ENCODE peak calls at places on chromosomes 4 and X, in nine cellular contexts. J, N, Y, V, W, P, T, O and F are unnamed samples.

GRCh38 chrX:41144873-41145272 is 59.6 kb downstream of the USP9X start:
- DNase-seq in Y (no peak), N (no peak), P (peak; percentile 20), V (no peak), W (no peak), J (no peak), O (peak; percentile 29), T (no peak), F (no peak)

GRCh38 chrX:71542411-71542810 is 9.5 kb downstream of the OGT start:
- DNase-seq in P (peak; percentile 79), Y (no peak), V (no peak), N (no peak), O (peak; percentile 73), J (no peak), T (no peak), W (peak; percentile 89), F (peak; percentile 72)

GRCh38 chrX:14798805-14799397 is 74.0 kb downstream of the FANCB start:
- DNase-seq in W (no peak), O (no peak), N (no peak), J (no peak), V (no peak), P (no peak), Y (no peak), T (no peak), F (no peak)

GRCh38 chr4:85901500-85901899 is 426.6 kb downstream of the ARHGAP24 start:
- DNase-seq in J (no peak), O (no peak), W (peak; percentile 58), Y (no peak), T (no peak), N (no peak), P (peak; percentile 38), V (no peak), F (peak; percentile 75)

GRCh38 chr4:2436301-2436700 is 17.5 kb downstream of the CFAP99 start:
- DNase-seq in V (no peak), T (no peak), O (no peak), J (no peak), W (no peak), P (peak; percentile 28), Y (no peak), N (no peak), F (no peak)

GRCh38 chr4:67403342-67403741 is 142.0 kb downstream of the CENPC start:
- DNase-seq in P (no peak), N (no peak), O (peak; percentile 7), V (no peak), T (no peak), W (no peak), J (no peak), Y (no peak), F (no peak)

GRCh38 chrX:29012867-29013266 is 425.6 kb downstream of the IL1RAPL1 start:
- DNase-seq in W (no peak), J (no peak), N (no peak), O (no peak), T (no peak), V (no peak), P (no peak), Y (no peak), F (no peak)

GRCh38 chrX:39753296-39753996 is 344.3 kb downstream of the BCOR start:
- DNase-seq in V (no peak), O (peak; percentile 50), T (no peak), J (peak; percentile 55), Y (no peak), W (no peak), P (no peak), N (no peak), F (peak; percentile 63)

GRCh38 chrX:47199286-47199685 is 5.7 kb downstream of the UBA1 start:
- DNase-seq in N (no peak), W (no peak), V (no peak), P (no peak), O (no peak), T (no peak), J (no peak), Y (no peak), F (no peak)

GRCh38 chr4:105186701-105187158 is 40.1 kb downstream of the TET2 start:
- DNase-seq in W (peak; percentile 58), N (no peak), O (peak; percentile 63), J (peak; percentile 62), T (no peak), Y (no peak), P (peak; percentile 67), V (no peak), F (peak; percentile 59)

GRCh38 chrX:129706395-129707072 is 32.2 kb upstream of the XPNPEP2 start:
- DNase-seq in V (no peak), O (peak; percentile 32), N (no peak), W (peak; percentile 5), J (no peak), T (no peak), Y (peak; percentile 33), P (no peak), F (no peak)

GRCh38 chrX:153469811-153470410 is 465 bp downstream of the HAUS7 start:
- DNase-seq in N (no peak), O (peak; percentile 23), T (peak; percentile 49), W (no peak), V (no peak), Y (no peak), P (peak; percentile 28), J (no peak), F (peak; percentile 21)

GRCh38 chrX:99398578-99398977 is 1011.5 kb downstream of the PCDH19 start:
- DNase-seq in J (no peak), V (no peak), P (no peak), T (no peak), Y (no peak), W (no peak), O (no peak), N (no peak), F (no peak)

DNA sequence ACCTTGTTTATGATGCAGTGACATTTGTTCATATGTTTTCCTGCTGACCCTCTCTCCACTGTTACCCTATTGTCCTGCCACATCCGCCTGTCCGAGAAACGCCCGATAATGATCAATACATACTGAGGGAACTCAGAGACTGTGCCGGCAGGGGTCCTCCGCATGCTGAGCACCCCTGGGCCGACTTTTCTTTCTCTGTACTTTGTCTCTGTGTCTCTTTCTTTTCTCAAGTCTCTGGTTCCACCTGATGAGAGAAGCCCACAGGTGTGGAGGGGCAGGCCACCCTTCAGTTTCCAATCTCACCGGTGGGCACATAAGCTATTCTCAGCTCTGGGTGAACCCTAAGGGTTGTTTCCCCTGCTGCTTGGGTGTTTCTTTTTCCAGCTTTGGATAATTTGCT is 97.0 kb downstream of the CEP44 start:
- DNase-seq in J (no peak), Y (no peak), W (no peak), O (no peak), N (no peak), V (no peak), T (no peak), P (no peak), F (no peak)
- TF ChIP-seq CTCF in J (no peak), Y (no peak), W (no peak), O (no peak), N (no peak), V (no peak), T (no peak), P (no peak), F (no peak)

GRCh38 chrX:1164322-1165288 is 47.8 kb downstream of the CRLF2 start:
- DNase-seq in Y (no peak), J (no peak), V (no peak), T (peak; percentile 76), N (no peak), W (no peak), O (peak; percentile 10), P (no peak), F (no peak)

GRCh38 chrX:1159515-1159914 is 52.9 kb downstream of the CRLF2 start:
- DNase-seq in O (no peak), P (no peak), N (no peak), J (no peak), V (no peak), T (no peak), Y (no peak), W (no peak), F (no peak)

GRCh38 chrX:1163231-1163630 is 49.2 kb downstream of the CRLF2 start:
- DNase-seq in W (no peak), J (no peak), O (no peak), N (no peak), P (no peak), T (no peak), Y (no peak), V (no peak), F (no peak)

GRCh38 chrX:1165535-1166196 is 46.8 kb downstream of the CRLF2 start:
- DNase-seq in P (no peak), Y (no peak), T (peak; percentile 34), W (no peak), N (no peak), V (no peak), O (peak; percentile 9), J (no peak), F (no peak)

DNA sequence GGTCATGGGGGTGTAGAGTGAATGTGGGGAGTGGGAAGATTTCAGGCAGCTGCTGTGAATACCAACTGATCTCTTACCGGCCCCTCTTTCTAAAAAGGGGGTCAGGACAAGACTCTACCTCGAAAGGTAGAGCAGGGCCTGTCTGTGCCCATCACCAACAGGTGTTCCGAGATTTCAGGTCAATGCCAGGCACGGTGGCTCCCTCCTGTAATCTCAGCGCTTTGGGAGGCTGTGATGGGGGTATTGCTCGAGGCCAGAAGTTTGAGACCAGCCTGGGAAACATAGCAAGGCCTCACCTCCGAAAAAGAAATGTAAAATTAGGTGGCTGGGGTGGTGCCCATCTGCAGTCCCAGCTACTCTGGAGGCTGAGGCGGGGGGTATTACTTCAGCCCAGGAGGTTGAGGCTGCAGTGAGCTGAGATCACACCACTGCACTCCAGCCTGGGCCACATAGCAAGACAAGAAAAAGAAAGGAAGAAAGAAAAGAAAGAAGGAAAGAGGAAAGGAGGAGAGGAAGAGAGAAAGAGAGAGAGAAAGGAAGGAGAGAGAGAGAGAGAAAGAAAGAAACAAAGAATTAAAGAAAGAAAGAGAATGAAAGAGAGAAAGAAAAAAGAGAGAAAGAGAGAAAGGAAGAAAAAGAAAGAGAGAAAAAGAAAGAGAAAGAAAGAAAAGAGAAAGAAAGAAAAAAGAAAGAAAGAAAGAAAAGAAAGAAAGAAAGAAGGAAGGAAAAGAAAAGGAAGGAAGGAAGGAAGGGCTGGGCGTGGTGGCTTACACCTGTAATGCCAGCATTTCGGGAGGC is 50.1 kb downstream of the CRLF2 start:
- DNase-seq in N (no peak), P (no peak), V (no peak), T (no peak), Y (no peak), W (no peak), J (no peak), O (no peak), F (no peak)
- H3K4me3 ChIP-seq in N (no peak overlapping the region), P (no peak overlapping the region), V (no peak overlapping the region), T (no peak overlapping the region), Y (no peak overlapping the region), W (no peak overlapping the region), J (no peak overlapping the region), O (no peak overlapping the region), F (no peak overlapping the region)

DNA sequence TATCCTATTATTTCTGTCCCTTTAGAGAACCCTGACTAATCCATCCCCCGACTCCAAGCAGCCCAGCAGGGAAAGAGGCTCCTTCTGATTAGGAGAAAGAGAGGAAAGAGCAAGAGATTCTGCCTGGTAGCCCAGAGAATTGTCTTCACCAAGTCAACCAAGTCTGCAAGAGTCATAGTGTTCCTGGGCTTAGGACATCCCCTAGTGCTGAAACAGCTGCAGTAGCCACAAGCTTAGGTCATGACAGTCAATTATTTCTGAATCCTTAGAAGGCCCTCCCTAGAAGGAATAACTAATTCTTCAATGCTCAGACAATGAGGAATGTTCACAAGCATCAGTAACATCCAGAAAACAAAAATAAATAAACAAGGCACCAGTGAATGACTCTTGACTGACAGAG is 480.3 kb upstream of the GRIA3 start:
- DNase-seq in J (no peak), O (no peak), P (peak; percentile 29), N (no peak), W (no peak), V (no peak), T (no peak), Y (no peak), F (peak; percentile 2)
- TF ChIP-seq CTCF in J (peak; percentile 20), O (no peak), P (peak; percentile 32), N (no peak), W (no peak), V (no peak), T (no peak), Y (no peak), F (peak; percentile 22)

GRCh38 chr4:40621229-40621591 is 8.5 kb downstream of the RBM47 start:
- DNase-seq in J (no peak), O (no peak), Y (no peak), P (no peak), V (no peak), N (no peak), W (no peak), T (peak; percentile 19), F (no peak)
- H3K4me3 ChIP-seq in J (no peak overlapping the region), O (no peak overlapping the region), Y (no peak overlapping the region), P (no peak overlapping the region), V (no peak overlapping the region), N (no peak overlapping the region), W (no peak overlapping the region), T (no peak overlapping the region), F (no peak overlapping the region)